ENCODE peak calls at places on chromosome 16, in four cellular contexts. G is SK-N-SH, C is transverse colon, K is A549. Q is an unnamed sample.

GRCh38 chr16:81920498-81920897 is 90.8 kb downstream of the SDR42E1 start:
- DNase-seq in G (no peak), C (no peak), K (no peak), Q (no peak)

GRCh38 chr16:69707920-69708683 is 18.3 kb downstream of the NQO1 start:
- DNase-seq in G (no peak), C (no peak), K (no peak), Q (no peak)

GRCh38 chr16:84324439-84325262 is 30.0 kb downstream of the WFDC1 start:
- DNase-seq in G (no peak), C (no peak), K (no peak), Q (no peak)

GRCh38 chr16:65062736-65063583 is 58.9 kb downstream of the CDH11 start:
- DNase-seq in G (no peak), C (no peak), K (no peak), Q (no peak)

GRCh38 chr16:79717324-79717848 is 116.8 kb upstream of the MAF start:
- DNase-seq in G (peak), C (no peak), K (no peak), Q (no peak)

GRCh38 chr16:23141959-23142740 is 7.1 kb downstream of the USP31 start:
- DNase-seq in G (no peak), C (no peak), K (no peak), Q (no peak)

GRCh38 chr16:85387171-85387507 is 226.0 kb upstream of the GSE1 start:
- DNase-seq in G (no peak), C (no peak), K (no peak), Q (peak)

GRCh38 chr16:1299012-1299867 is 10.2 kb upstream of the UBE2I start:
- DNase-seq in G (no peak), C (no peak), K (no peak), Q (no peak)

GRCh38 chr16:83137326-83137770 is 510.6 kb downstream of the CDH13 start:
- DNase-seq in G (no peak), C (peak), K (peak), Q (no peak)

GRCh38 chr16:85370881-85371651 is 242.1 kb upstream of the GSE1 start:
- DNase-seq in G (peak), C (peak), K (no peak), Q (peak)

GRCh38 chr16:69083306-69083941 is 22.0 kb upstream of the HAS3 start:
- DNase-seq in G (no peak), C (no peak), K (no peak), Q (no peak)

GRCh38 chr16:76535-77272 is 1.3 kb upstream of the MPG start:
- DNase-seq in G (no peak), C (peak), K (no peak), Q (peak)

GRCh38 chr16:89232107-89232506 is 14.6 kb downstream of the ZNF778 start:
- DNase-seq in G (no peak), C (no peak), K (no peak), Q (no peak)

GRCh38 chr16:70809392-70810060 is 8.6 kb upstream of the VAC14 start:
- DNase-seq in G (no peak), C (no peak), K (no peak), Q (no peak)

GRCh38 chr16:54817432-54817831 is 113.2 kb upstream of the IRX5 start:
- DNase-seq in G (peak), C (no peak), K (peak), Q (no peak)

GRCh38 chr16:50551243-50551642 is 3.0 kb downstream of the NKD1 start:
- DNase-seq in G (no peak), C (no peak), K (no peak), Q (no peak)

GRCh38 chr16:81610936-81611335 is 166.3 kb downstream of the CMIP start:
- DNase-seq in G (peak), C (no peak), K (no peak), Q (no peak)

GRCh38 chr16:12455287-12455798 is 348.3 kb downstream of the CPPED1 start:
- DNase-seq in G (peak), C (peak), K (peak), Q (no peak)

GRCh38 chr16:50711862-50712567 is 18.6 kb downstream of the NOD2 start:
- DNase-seq in G (peak), C (no peak), K (no peak), Q (peak)

GRCh38 chr16:53281280-53281679 is 153.0 kb upstream of the RBL2 start:
- DNase-seq in G (no peak), C (no peak), K (no peak), Q (no peak)

DNA sequence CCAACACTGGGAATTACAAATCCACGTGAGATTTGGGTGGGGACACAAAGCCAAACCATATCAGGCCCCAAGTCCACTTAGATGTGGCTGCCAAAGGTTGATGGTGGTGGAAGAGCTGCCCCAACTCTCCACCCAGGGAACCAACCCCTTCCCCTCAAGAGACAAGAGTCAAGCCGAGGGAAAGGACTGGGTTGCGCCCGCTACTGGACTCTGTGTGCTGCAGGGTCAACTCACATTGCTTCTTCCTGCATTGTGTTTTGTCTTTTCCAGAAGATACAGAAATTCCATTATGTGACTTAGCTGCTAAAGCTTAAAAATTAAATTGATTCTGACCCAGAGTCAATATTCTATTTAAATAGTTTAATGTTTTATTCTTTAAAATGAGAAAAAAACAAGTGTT is 58.5 kb downstream of the ADAMTS18 start:
- DNase-seq in G (no peak), C (no peak), K (peak), Q (no peak)
- TF ChIP-seq CTCF in G (peak), C (peak), K (peak), Q (no peak)

DNA sequence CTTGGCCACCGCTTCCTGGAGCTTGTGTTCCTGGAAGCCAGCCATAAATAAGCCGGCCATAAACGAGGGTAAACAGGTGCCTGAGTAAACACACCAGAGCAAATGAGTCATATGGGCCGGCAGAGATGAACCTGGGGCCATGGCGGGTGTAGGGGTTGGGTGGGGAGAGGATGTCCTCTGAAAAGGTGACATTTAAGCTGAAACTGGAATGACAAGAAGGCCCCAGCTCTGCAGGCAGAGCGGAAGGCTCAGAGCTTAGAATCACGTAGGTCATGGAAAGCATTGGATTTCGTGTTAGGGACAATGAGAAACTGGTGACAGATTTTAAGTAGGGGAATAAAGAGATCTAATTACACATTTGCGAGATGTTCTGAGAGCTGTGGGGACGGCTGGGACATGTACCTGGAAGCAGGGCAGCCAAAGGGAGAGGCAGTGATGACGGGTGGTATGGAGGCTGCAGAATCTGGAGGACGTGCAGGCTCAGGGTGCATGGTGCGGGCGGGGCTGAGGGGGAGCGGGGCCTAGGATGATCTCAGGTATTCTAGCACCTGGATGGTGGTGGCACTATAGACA is 8.1 kb upstream of the DNASE1 start:
- DNase-seq in G (no peak), C (peak), K (peak), Q (peak)
- H3K4me3 ChIP-seq in G (no peak), C (no peak), K (no peak), Q (no peak)

DNA sequence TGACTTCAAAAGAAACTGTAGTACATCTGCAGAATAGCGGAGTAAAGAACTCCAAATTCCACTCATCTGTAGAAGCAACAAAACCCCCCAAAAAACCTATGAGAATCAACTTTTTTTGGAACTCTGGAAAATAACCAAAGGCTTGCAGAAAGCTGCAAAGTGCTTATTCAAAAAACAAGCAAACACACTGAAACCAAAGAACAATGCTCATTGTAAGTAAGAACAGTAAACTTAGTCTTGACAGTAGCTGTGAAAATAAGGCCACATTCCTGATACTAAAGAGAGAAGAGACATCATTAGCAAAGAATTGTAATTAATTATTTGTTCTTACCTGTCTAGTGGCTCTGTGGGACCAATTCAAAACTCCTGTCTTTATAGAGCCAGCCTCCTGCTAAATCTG is 534.3 kb upstream of the C16orf82 start:
- DNase-seq in G (no peak), C (no peak), K (no peak), Q (no peak)
- TF ChIP-seq EP300 in G (no peak), C (no peak), K (no peak), Q (no peak)

DNA sequence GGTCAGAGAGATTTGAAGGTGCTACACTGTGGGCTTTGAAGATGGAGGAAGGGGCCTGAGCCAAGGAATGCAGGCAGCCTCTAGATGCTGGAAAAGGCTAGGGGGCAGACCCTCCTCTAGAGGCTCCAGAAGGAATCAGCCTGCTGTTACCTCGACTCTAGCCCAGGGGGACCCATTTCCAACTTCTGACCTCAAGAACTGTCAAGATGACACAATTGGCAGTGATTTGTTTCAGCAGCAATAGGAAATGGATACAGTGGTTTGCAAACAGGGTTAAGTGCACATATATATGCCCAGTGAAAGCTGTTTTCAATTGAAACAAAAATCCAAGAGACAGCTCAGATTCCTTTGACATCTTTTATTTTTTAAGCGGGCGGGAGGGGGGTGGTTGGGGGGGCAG is 3.7 kb upstream of the ZDHHC1 start:
- DNase-seq in G (no peak), C (no peak), K (peak), Q (no peak)
- TF ChIP-seq CTCF in G (no peak), C (no peak), K (no peak), Q (no peak)

GRCh38 chr16:73096510-73096909 is 48.6 kb upstream of the ZFHX3 start:
- DNase-seq in G (no peak), C (no peak), K (no peak), Q (no peak)
- H3K4me3 ChIP-seq in G (no peak), C (no peak), K (no peak), Q (no peak)

GRCh38 chr16:7343271-7343670 is 10.6 kb downstream of the RBFOX1 start:
- DNase-seq in G (no peak), C (no peak), K (no peak), Q (no peak)

GRCh38 chr16:7345423-7345822 is 12.8 kb downstream of the RBFOX1 start:
- DNase-seq in G (peak), C (no peak), K (no peak), Q (no peak)

GRCh38 chr16:7340938-7341337 is 8.3 kb downstream of the RBFOX1 start:
- DNase-seq in G (no peak), C (no peak), K (no peak), Q (no peak)

GRCh38 chr16:7342598-7342997 is 10.0 kb downstream of the RBFOX1 start:
- DNase-seq in G (no peak), C (no peak), K (no peak), Q (no peak)

DNA sequence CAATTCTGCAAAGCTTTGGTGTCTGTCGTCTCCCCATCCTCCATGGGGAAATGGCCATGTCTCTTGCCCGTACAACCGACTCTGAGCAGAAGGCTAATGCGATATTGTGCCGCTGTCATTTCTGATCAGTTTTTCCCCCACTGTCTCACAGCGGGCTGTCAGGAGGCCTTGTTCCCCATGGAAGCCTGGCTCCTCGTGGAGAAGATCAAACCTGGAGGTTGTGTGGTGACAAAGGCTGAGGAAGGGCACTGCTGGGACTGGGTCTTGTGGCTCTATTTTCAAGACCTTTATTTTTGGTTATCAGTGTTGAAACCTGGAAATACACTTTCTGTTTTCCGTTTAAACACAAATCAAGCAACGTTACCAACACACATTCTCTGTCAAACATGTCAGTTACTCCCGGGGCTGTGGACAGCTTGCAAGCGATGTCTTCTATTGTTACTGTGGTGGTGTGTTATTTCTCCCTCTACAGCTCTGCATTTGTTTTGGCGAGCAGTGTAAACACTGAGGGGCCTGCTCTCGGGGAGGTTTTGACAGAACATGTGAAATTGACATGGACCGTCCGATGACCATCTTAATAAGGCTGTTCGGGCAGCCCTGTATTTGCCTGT is 12.3 kb downstream of the RBFOX1 start:
- DNase-seq in G (peak), C (no peak), K (no peak), Q (no peak)
- TF ChIP-seq EP300 in G (no peak), C (no peak), K (no peak), Q (no peak)

GRCh38 chr16:3266873-3267537 is 10.6 kb upstream of the MEFV start:
- DNase-seq in G (peak), C (no peak), K (peak), Q (no peak)

GRCh38 chr16:3262517-3262916 is 6.1 kb upstream of the MEFV start:
- DNase-seq in G (no peak), C (no peak), K (no peak), Q (no peak)

GRCh38 chr16:3259829-3260228 is 3.4 kb upstream of the MEFV start:
- DNase-seq in G (no peak), C (no peak), K (no peak), Q (no peak)

GRCh38 chr16:3268294-3268693 is 11.9 kb upstream of the MEFV start:
- DNase-seq in G (no peak), C (no peak), K (no peak), Q (no peak)

GRCh38 chr16:3264137-3265036 is 8.0 kb upstream of the MEFV start:
- DNase-seq in G (peak), C (peak), K (peak), Q (peak)
- TF ChIP-seq CTCF in G (peak), C (no peak), K (no peak), Q (peak)

GRCh38 chr16:56192644-56192960 is 1.3 kb downstream of the GNAO1 start:
- DNase-seq in G (no peak), C (no peak), K (no peak), Q (no peak)
- H3K4me3 ChIP-seq in G (peak), C (peak), K (no peak), Q (peak)

GRCh38 chr16:67483731-67484525 is 581 bp upstream of the AGRP start:
- DNase-seq in G (no peak), C (no peak), K (no peak), Q (no peak)

GRCh38 chr16:67482260-67482924 is 955 bp downstream of the AGRP start:
- DNase-seq in G (no peak), C (peak), K (no peak), Q (no peak)

GRCh38 chr16:67483150-67483549 is at the start of gene AGRP:
- DNase-seq in G (no peak), C (no peak), K (no peak), Q (no peak)

GRCh38 chr16:67481561-67482259 is 753 bp upstream of the ATP6V0D1 start:
- DNase-seq in G (peak), C (peak), K (no peak), Q (peak)

DNA sequence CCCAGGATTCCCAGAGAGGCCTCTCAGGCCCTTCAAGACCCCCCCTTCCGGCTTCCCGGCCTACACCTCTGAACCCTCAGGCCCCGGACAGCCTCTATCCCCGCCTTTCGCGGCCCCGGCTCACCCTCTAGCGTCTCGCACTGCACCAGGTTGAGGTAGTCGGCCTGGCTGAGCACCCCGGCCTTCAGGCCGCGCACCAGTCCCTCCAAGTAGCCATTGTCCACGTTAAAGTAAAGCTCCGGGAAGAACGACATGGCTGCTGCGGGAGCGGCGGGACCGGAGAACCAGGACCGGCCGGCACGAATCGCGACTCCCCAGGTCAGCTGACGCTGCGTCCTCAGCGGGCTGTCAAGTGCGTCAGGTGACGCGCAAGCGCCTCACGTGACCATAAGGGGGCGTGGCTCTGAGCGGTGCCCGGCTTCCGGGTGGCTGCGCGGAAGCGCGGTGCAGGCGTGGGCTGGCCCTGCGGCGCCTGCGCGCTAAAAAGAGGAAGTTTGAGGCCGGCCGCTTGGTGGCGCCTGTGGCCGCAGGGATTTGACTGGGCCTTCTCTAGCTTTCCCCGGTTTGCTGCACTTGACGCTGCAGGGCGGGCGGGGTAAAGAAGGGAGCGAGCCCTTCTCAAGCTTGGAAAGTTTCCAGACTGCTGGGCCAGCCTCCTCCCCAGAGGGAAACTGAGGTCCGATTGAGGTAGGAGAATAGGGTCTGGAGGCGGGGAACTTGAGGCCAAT is at the start of gene ATP6V0D1:
- DNase-seq in G (peak), C (peak), K (peak), Q (peak)
- TF ChIP-seq EP300 in G (no peak), C (no peak), K (no peak), Q (no peak)

Q was measured in sigmoid colon.